ENCODE peak calls at places on chromosomes 4 and X, in nine cellular contexts. One of them, this sample, is unnamed.

GRCh38 chr4:120399846-120400245 is 333.2 kb upstream of the MAD2L1 start:
- DNase-seq in GM23338: no peak
- DNase-seq in stomach: no peak
- DNase-seq in transverse colon: no peak
- DNase-seq in HL-60: no peak
- DNase-seq in esophagus muscularis mucosa: no peak
- DNase-seq in HCT116: no peak
- DNase-seq in upper lobe of left lung: no peak
- DNase-seq in breast epithelium: no peak
- DNase-seq in this sample: no peak

GRCh38 chr4:27387706-27388105 is 527.1 kb downstream of the STIM2 start:
- DNase-seq in upper lobe of left lung: no peak
- DNase-seq in GM23338: no peak
- DNase-seq in esophagus muscularis mucosa: no peak
- DNase-seq in transverse colon: no peak
- DNase-seq in HL-60: no peak
- DNase-seq in breast epithelium: no peak
- DNase-seq in stomach: no peak
- DNase-seq in HCT116: no peak
- DNase-seq in this sample: no peak

GRCh38 chrX:10159069-10159468 is 2.3 kb downstream of the CLCN4 start:
- DNase-seq in GM23338: peak
- DNase-seq in breast epithelium: no peak
- DNase-seq in stomach: no peak
- DNase-seq in transverse colon: no peak
- DNase-seq in upper lobe of left lung: no peak
- DNase-seq in esophagus muscularis mucosa: no peak
- DNase-seq in HCT116: no peak
- DNase-seq in HL-60: no peak
- DNase-seq in this sample: no peak

GRCh38 chr4:174222266-174222872 is 61.1 kb downstream of the FBXO8 start:
- DNase-seq in stomach: no peak
- DNase-seq in HL-60: no peak
- DNase-seq in upper lobe of left lung: no peak
- DNase-seq in GM23338: peak
- DNase-seq in breast epithelium: no peak
- DNase-seq in HCT116: peak
- DNase-seq in esophagus muscularis mucosa: no peak
- DNase-seq in transverse colon: no peak
- DNase-seq in this sample: no peak

GRCh38 chrX:109656774-109657173 is 31.8 kb upstream of the KCNE5 start:
- DNase-seq in HCT116: no peak
- DNase-seq in upper lobe of left lung: no peak
- DNase-seq in esophagus muscularis mucosa: no peak
- DNase-seq in breast epithelium: no peak
- DNase-seq in HL-60: no peak
- DNase-seq in transverse colon: no peak
- DNase-seq in GM23338: no peak
- DNase-seq in stomach: no peak
- DNase-seq in this sample: no peak

GRCh38 chr4:39341075-39341725 is 25.0 kb downstream of the RFC1 start:
- DNase-seq in esophagus muscularis mucosa: no peak
- DNase-seq in GM23338: no peak
- DNase-seq in HL-60: no peak
- DNase-seq in upper lobe of left lung: no peak
- DNase-seq in transverse colon: no peak
- DNase-seq in stomach: no peak
- DNase-seq in HCT116: no peak
- DNase-seq in breast epithelium: no peak
- DNase-seq in this sample: no peak

GRCh38 chr4:6633091-6633906 is 7.2 kb upstream of the MRFAP1 start:
- DNase-seq in HCT116: no peak
- DNase-seq in esophagus muscularis mucosa: no peak
- DNase-seq in transverse colon: no peak
- DNase-seq in stomach: no peak
- DNase-seq in upper lobe of left lung: no peak
- DNase-seq in breast epithelium: peak
- DNase-seq in HL-60: peak
- DNase-seq in GM23338: peak
- DNase-seq in this sample: peak

GRCh38 chr4:164312671-164313070 is 441.3 kb upstream of the SMIM31 start:
- DNase-seq in breast epithelium: no peak
- DNase-seq in esophagus muscularis mucosa: no peak
- DNase-seq in HCT116: no peak
- DNase-seq in upper lobe of left lung: no peak
- DNase-seq in transverse colon: no peak
- DNase-seq in GM23338: peak
- DNase-seq in HL-60: no peak
- DNase-seq in stomach: no peak
- DNase-seq in this sample: no peak

GRCh38 chrX:104195489-104196084 is 29.3 kb downstream of the FAM199X start:
- DNase-seq in upper lobe of left lung: no peak
- DNase-seq in HCT116: peak
- DNase-seq in GM23338: peak
- DNase-seq in esophagus muscularis mucosa: no peak
- DNase-seq in stomach: no peak
- DNase-seq in transverse colon: no peak
- DNase-seq in HL-60: no peak
- DNase-seq in breast epithelium: no peak
- DNase-seq in this sample: no peak

GRCh38 chr4:105050896-105051295 is 95.8 kb upstream of the TET2 start:
- DNase-seq in upper lobe of left lung: no peak
- DNase-seq in HL-60: no peak
- DNase-seq in stomach: no peak
- DNase-seq in transverse colon: no peak
- DNase-seq in GM23338: no peak
- DNase-seq in HCT116: no peak
- DNase-seq in breast epithelium: no peak
- DNase-seq in esophagus muscularis mucosa: no peak
- DNase-seq in this sample: no peak

GRCh38 chr4:138310991-138311390 is 68.8 kb upstream of the SLC7A11 start:
- DNase-seq in transverse colon: no peak
- DNase-seq in GM23338: no peak
- DNase-seq in stomach: no peak
- DNase-seq in esophagus muscularis mucosa: no peak
- DNase-seq in upper lobe of left lung: no peak
- DNase-seq in HCT116: no peak
- DNase-seq in breast epithelium: no peak
- DNase-seq in HL-60: no peak
- DNase-seq in this sample: no peak

GRCh38 chr4:132691668-132692067 is 457.4 kb upstream of the PCDH10 start:
- DNase-seq in stomach: no peak
- DNase-seq in transverse colon: no peak
- DNase-seq in upper lobe of left lung: no peak
- DNase-seq in breast epithelium: no peak
- DNase-seq in HL-60: no peak
- DNase-seq in esophagus muscularis mucosa: no peak
- DNase-seq in GM23338: no peak
- DNase-seq in HCT116: no peak
- DNase-seq in this sample: no peak

GRCh38 chr4:122912810-122913575 is 9.4 kb downstream of the NUDT6 start:
- DNase-seq in HL-60: no peak
- DNase-seq in GM23338: no peak
- DNase-seq in upper lobe of left lung: no peak
- DNase-seq in stomach: no peak
- DNase-seq in esophagus muscularis mucosa: no peak
- DNase-seq in breast epithelium: no peak
- DNase-seq in transverse colon: no peak
- DNase-seq in HCT116: no peak
- DNase-seq in this sample: no peak

GRCh38 chr4:66489783-66490452 is 819.6 kb upstream of the EPHA5 start:
- DNase-seq in stomach: no peak
- DNase-seq in upper lobe of left lung: no peak
- DNase-seq in HL-60: no peak
- DNase-seq in esophagus muscularis mucosa: no peak
- DNase-seq in HCT116: no peak
- DNase-seq in breast epithelium: no peak
- DNase-seq in transverse colon: no peak
- DNase-seq in GM23338: peak
- DNase-seq in this sample: no peak

GRCh38 chr4:150569384-150569987 is 12.5 kb upstream of the MAB21L2 start:
- DNase-seq in esophagus muscularis mucosa: no peak
- DNase-seq in stomach: no peak
- DNase-seq in GM23338: no peak
- DNase-seq in transverse colon: no peak
- DNase-seq in breast epithelium: no peak
- DNase-seq in HCT116: no peak
- DNase-seq in HL-60: no peak
- DNase-seq in upper lobe of left lung: no peak
- DNase-seq in this sample: no peak

GRCh38 chrX:82756272-82756671 is 751.8 kb upstream of the POU3F4 start:
- DNase-seq in GM23338: no peak
- DNase-seq in stomach: no peak
- DNase-seq in transverse colon: no peak
- DNase-seq in HL-60: no peak
- DNase-seq in esophagus muscularis mucosa: no peak
- DNase-seq in breast epithelium: no peak
- DNase-seq in upper lobe of left lung: no peak
- DNase-seq in HCT116: no peak
- DNase-seq in this sample: no peak

GRCh38 chr4:21181716-21182115 is 481.5 kb downstream of the PACRGL start:
- DNase-seq in GM23338: no peak
- DNase-seq in transverse colon: no peak
- DNase-seq in esophagus muscularis mucosa: no peak
- DNase-seq in HCT116: no peak
- DNase-seq in HL-60: no peak
- DNase-seq in stomach: no peak
- DNase-seq in breast epithelium: no peak
- DNase-seq in upper lobe of left lung: no peak
- DNase-seq in this sample: no peak

GRCh38 chr4:58225460-58225859 is 1115.3 kb upstream of the IGFBP7 start:
- DNase-seq in esophagus muscularis mucosa: no peak
- DNase-seq in stomach: no peak
- DNase-seq in HCT116: no peak
- DNase-seq in upper lobe of left lung: no peak
- DNase-seq in transverse colon: no peak
- DNase-seq in breast epithelium: no peak
- DNase-seq in HL-60: no peak
- DNase-seq in GM23338: peak
- DNase-seq in this sample: no peak

GRCh38 chr4:117987464-117987863 is 46.8 kb upstream of the NDST3 start:
- DNase-seq in esophagus muscularis mucosa: no peak
- DNase-seq in breast epithelium: no peak
- DNase-seq in stomach: no peak
- DNase-seq in upper lobe of left lung: no peak
- DNase-seq in HL-60: peak
- DNase-seq in HCT116: no peak
- DNase-seq in transverse colon: no peak
- DNase-seq in GM23338: no peak
- DNase-seq in this sample: no peak

GRCh38 chrX:134543201-134543797 is 83.3 kb downstream of the HPRT1 start:
- DNase-seq in esophagus muscularis mucosa: no peak
- DNase-seq in stomach: no peak
- DNase-seq in upper lobe of left lung: no peak
- DNase-seq in GM23338: peak
- DNase-seq in HL-60: no peak
- DNase-seq in breast epithelium: no peak
- DNase-seq in transverse colon: no peak
- DNase-seq in HCT116: no peak
- DNase-seq in this sample: no peak

GRCh38 chr4:17092990-17093880 is 194.8 kb upstream of the LDB2 start:
- DNase-seq in stomach: no peak
- DNase-seq in GM23338: no peak
- DNase-seq in breast epithelium: no peak
- DNase-seq in upper lobe of left lung: no peak
- DNase-seq in HCT116: no peak
- DNase-seq in HL-60: no peak
- DNase-seq in esophagus muscularis mucosa: peak
- DNase-seq in transverse colon: no peak
- DNase-seq in this sample: no peak

GRCh38 chrX:154715825-154716224 is 35.1 kb downstream of the GAB3 start:
- DNase-seq in GM23338: peak
- DNase-seq in stomach: no peak
- DNase-seq in HL-60: no peak
- DNase-seq in esophagus muscularis mucosa: no peak
- DNase-seq in transverse colon: no peak
- DNase-seq in upper lobe of left lung: no peak
- DNase-seq in HCT116: no peak
- DNase-seq in breast epithelium: no peak
- DNase-seq in this sample: no peak

DNA sequence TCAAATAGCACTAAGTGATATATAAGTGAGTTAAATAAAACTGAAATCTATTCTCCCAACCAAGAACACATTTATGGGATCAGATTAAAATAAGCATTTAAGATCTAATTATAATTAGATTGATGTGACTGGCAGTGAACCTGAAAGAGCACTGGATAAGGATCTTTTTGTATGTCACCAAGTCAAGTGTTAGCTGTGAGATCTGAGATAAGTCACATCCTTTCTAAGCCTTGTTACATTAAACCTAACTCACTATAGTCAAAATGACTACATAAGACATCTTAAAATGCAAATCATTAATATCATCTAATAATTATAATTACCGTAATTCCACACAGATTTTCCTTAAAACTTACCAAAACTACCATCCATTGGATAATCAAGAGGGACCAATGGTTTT is 1.6 kb downstream of the CCNA2 start:
- DNase-seq in upper lobe of left lung: no peak
- DNase-seq in stomach: no peak
- DNase-seq in GM23338: no peak
- DNase-seq in HL-60: no peak
- DNase-seq in HCT116: no peak
- DNase-seq in transverse colon: no peak
- DNase-seq in esophagus muscularis mucosa: no peak
- DNase-seq in breast epithelium: no peak
- DNase-seq in this sample: no peak
- H3K27ac ChIP-seq in upper lobe of left lung: no peak
- H3K27ac ChIP-seq in stomach: no peak
- H3K27ac ChIP-seq in GM23338: no peak
- H3K27ac ChIP-seq in HL-60: no peak
- H3K27ac ChIP-seq in HCT116: no peak
- H3K27ac ChIP-seq in transverse colon: no peak
- H3K27ac ChIP-seq in esophagus muscularis mucosa: no peak
- H3K27ac ChIP-seq in breast epithelium: no peak
- H3K27ac ChIP-seq in this sample: no peak

GRCh38 chr4:24794916-24795665 is at the start of gene SOD3:
- DNase-seq in upper lobe of left lung: peak
- DNase-seq in esophagus muscularis mucosa: peak
- DNase-seq in GM23338: peak
- DNase-seq in HL-60: no peak
- DNase-seq in HCT116: no peak
- DNase-seq in stomach: peak
- DNase-seq in transverse colon: peak
- DNase-seq in breast epithelium: no peak
- DNase-seq in this sample: peak
- TF ChIP-seq POLR2AphosphoS5 in upper lobe of left lung: peak
- TF ChIP-seq POLR2AphosphoS5 in esophagus muscularis mucosa: peak
- TF ChIP-seq POLR2AphosphoS5 in GM23338: peak
- TF ChIP-seq POLR2AphosphoS5 in HL-60: no peak
- TF ChIP-seq POLR2AphosphoS5 in HCT116: no peak
- TF ChIP-seq POLR2AphosphoS5 in stomach: peak
- TF ChIP-seq POLR2AphosphoS5 in transverse colon: peak
- TF ChIP-seq POLR2AphosphoS5 in breast epithelium: peak
- TF ChIP-seq POLR2AphosphoS5 in this sample: peak

GRCh38 chr4:88599714-88600113 is 7.4 kb downstream of the HERC3 start:
- DNase-seq in HCT116: no peak
- DNase-seq in esophagus muscularis mucosa: no peak
- DNase-seq in transverse colon: no peak
- DNase-seq in HL-60: no peak
- DNase-seq in upper lobe of left lung: no peak
- DNase-seq in stomach: no peak
- DNase-seq in breast epithelium: no peak
- DNase-seq in GM23338: no peak
- DNase-seq in this sample: no peak
- H3K4me3 ChIP-seq in HCT116: no peak
- H3K4me3 ChIP-seq in esophagus muscularis mucosa: peak
- H3K4me3 ChIP-seq in transverse colon: no peak
- H3K4me3 ChIP-seq in HL-60: no peak
- H3K4me3 ChIP-seq in upper lobe of left lung: no peak
- H3K4me3 ChIP-seq in stomach: no peak
- H3K4me3 ChIP-seq in breast epithelium: peak
- H3K4me3 ChIP-seq in GM23338: no peak
- H3K4me3 ChIP-seq in this sample: no peak

GRCh38 chrX:1072637-1073377 is 139.6 kb downstream of the CRLF2 start:
- DNase-seq in transverse colon: no peak
- DNase-seq in HL-60: no peak
- DNase-seq in upper lobe of left lung: no peak
- DNase-seq in GM23338: peak
- DNase-seq in esophagus muscularis mucosa: no peak
- DNase-seq in stomach: no peak
- DNase-seq in HCT116: peak
- DNase-seq in breast epithelium: peak
- DNase-seq in this sample: peak
- H3K27ac ChIP-seq in transverse colon: no peak
- H3K27ac ChIP-seq in HL-60: no peak
- H3K27ac ChIP-seq in upper lobe of left lung: no peak
- H3K27ac ChIP-seq in GM23338: no peak
- H3K27ac ChIP-seq in esophagus muscularis mucosa: no peak
- H3K27ac ChIP-seq in stomach: no peak
- H3K27ac ChIP-seq in HCT116: no peak
- H3K27ac ChIP-seq in breast epithelium: no peak
- H3K27ac ChIP-seq in this sample: no peak

This sample was measured in spleen.